ENCODE peak calls at places on chromosomes 13 and 19, in five cellular contexts. Q, C, X, H and F are unnamed samples.
A peak's percentile ranks its signal among the peaks of the same experiment; 100 is the strongest.

GRCh38 chr13:46354143-46355087 is 32.6 kb downstream of the RUBCNL start:
- DNase-seq in H (no peak), C (no peak), Q (no peak), X (peak; percentile 90), F (peak; percentile 55)

GRCh38 chr19:48807590-48808308 is 3.1 kb downstream of the BCAT2 start:
- DNase-seq in H (no peak), Q (peak; percentile 75), C (no peak), X (no peak), F (no peak)

GRCh38 chr13:99442273-99442895 is 58.9 kb upstream of the TM9SF2 start:
- DNase-seq in H (no peak), X (peak; percentile 68), Q (peak; percentile 62), C (peak; percentile 68), F (no peak)

GRCh38 chr19:2554856-2555255 is 78.9 kb downstream of the GADD45B start:
- DNase-seq in X (no peak), C (peak; percentile 52), Q (no peak), H (no peak), F (no peak)

GRCh38 chr19:29029271-29029670 is 183.7 kb downstream of the UQCRFS1 start:
- DNase-seq in C (no peak), H (no peak), Q (no peak), X (no peak), F (no peak)

GRCh38 chr19:49983645-49984229 is 22.8 kb upstream of the SIGLEC11 start:
- DNase-seq in H (peak; percentile 52), C (peak; percentile 71), X (peak; percentile 52), Q (peak; percentile 80), F (no peak)

GRCh38 chr13:36872621-36873020 is 47.4 kb downstream of the SMAD9 start:
- DNase-seq in Q (peak; percentile 22), H (no peak), C (no peak), X (no peak), F (no peak)

GRCh38 chr19:6811906-6812305 is 39.4 kb downstream of the VAV1 start:
- DNase-seq in Q (peak; percentile 66), C (peak; percentile 79), X (peak; percentile 83), H (no peak), F (no peak)

GRCh38 chr13:27383104-27383921 is 41.1 kb upstream of the GTF3A start:
- DNase-seq in Q (peak; percentile 49), C (no peak), X (no peak), H (no peak), F (no peak)

GRCh38 chr19:58021541-58022282 is 12.1 kb upstream of the ZSCAN1 start:
- DNase-seq in H (no peak), Q (peak; percentile 98), C (peak; percentile 69), X (peak; percentile 65), F (no peak)

GRCh38 chr13:99805361-99805760 is 166.2 kb downstream of the ZIC5 start:
- DNase-seq in Q (peak; percentile 77), H (no peak), C (no peak), X (no peak), F (no peak)

GRCh38 chr13:97140611-97141010 is 81.5 kb upstream of the MBNL2 start:
- DNase-seq in X (no peak), C (no peak), H (no peak), Q (no peak), F (no peak)

GRCh38 chr19:1401138-1401888 is at the start of gene GAMT:
- DNase-seq in X (peak; percentile 42), C (peak; percentile 68), Q (peak; percentile 65), H (no peak), F (no peak)

GRCh38 chr13:30421093-30422055 is 919 bp upstream of the UBE2L5 start:
- DNase-seq in X (peak; percentile 95), C (peak; percentile 70), Q (peak; percentile 78), H (peak; percentile 76), F (no peak)

GRCh38 chr19:2578911-2579677 is 103.2 kb downstream of the GADD45B start:
- DNase-seq in C (peak; percentile 87), X (peak; percentile 94), Q (peak; percentile 93), H (peak; percentile 88), F (peak; percentile 82)

GRCh38 chr19:29445246-29445645 is 80.5 kb upstream of the VSTM2B start:
- DNase-seq in X (no peak), C (no peak), Q (no peak), H (no peak), F (no peak)

GRCh38 chr13:99548448-99548847 is 47.2 kb downstream of the TM9SF2 start:
- DNase-seq in C (no peak), Q (no peak), X (no peak), H (no peak), F (no peak)

GRCh38 chr19:46976845-46977320 is 42.8 kb upstream of the NPAS1 start:
- DNase-seq in H (no peak), Q (peak; percentile 70), X (peak; percentile 83), C (no peak), F (peak; percentile 70)

GRCh38 chr19:27844261-27844660 is 1368.7 kb downstream of the UQCRFS1 start:
- DNase-seq in Q (no peak), C (no peak), X (no peak), H (no peak), F (no peak)

GRCh38 chr19:10639836-10640235 is 14.3 kb upstream of the ILF3 start:
- DNase-seq in H (no peak), X (no peak), Q (no peak), C (no peak), F (no peak)

GRCh38 chr13:74206061-74206561 is 71.9 kb upstream of the KLF12 start:
- DNase-seq in H (no peak), X (peak; percentile 72), C (peak; percentile 17), Q (peak; percentile 11), F (no peak)

GRCh38 chr13:26887594-26887993 is 127.0 kb upstream of the GPR12 start:
- DNase-seq in Q (no peak), C (no peak), H (no peak), X (no peak), F (no peak)

GRCh38 chr19:12965017-12965811 is 4.2 kb upstream of the DAND5 start:
- DNase-seq in C (peak; percentile 85), H (peak; percentile 59), X (peak; percentile 78), Q (peak; percentile 88), F (no peak)

GRCh38 chr19:57466489-57466888 is 9.5 kb upstream of the VN1R1 start:
- DNase-seq in X (no peak), Q (no peak), H (no peak), C (no peak), F (no peak)

GRCh38 chr13:27339299-27339698 is 68.7 kb downstream of the RASL11A start:
- DNase-seq in C (peak; percentile 68), X (peak; percentile 72), H (no peak), Q (peak; percentile 89), F (no peak)

GRCh38 chr13:48066310-48066989 is 28.5 kb downstream of the MED4 start:
- DNase-seq in H (no peak), X (peak; percentile 8), C (no peak), Q (no peak), F (no peak)

GRCh38 chr13:111792956-111793355 is 274.0 kb upstream of the SOX1 start:
- DNase-seq in X (no peak), H (no peak), Q (no peak), C (no peak), F (no peak)

GRCh38 chr19:17565611-17566010 is 10.2 kb downstream of the COLGALT1 start:
- DNase-seq in H (no peak), Q (no peak), C (no peak), X (no peak), F (no peak)

GRCh38 chr19:47391510-47392223 is 27.7 kb downstream of the MEIS3 start:
- DNase-seq in X (peak; percentile 79), H (peak; percentile 35), Q (peak; percentile 98), C (peak; percentile 77), F (peak; percentile 2)

GRCh38 chr19:47430041-47430802 is 10.9 kb upstream of the MEIS3 start:
- DNase-seq in H (peak; percentile 23), X (peak; percentile 71), C (no peak), Q (peak; percentile 79), F (no peak)

GRCh38 chr19:48169585-48169973 is 565 bp downstream of the LIG1 start:
- DNase-seq in X (peak; percentile 68), H (peak; percentile 38), C (peak; percentile 75), Q (peak; percentile 98), F (no peak)

GRCh38 chr13:32587014-32587773 is 942 bp downstream of the PDS5B start:
- DNase-seq in C (peak; percentile 74), X (peak; percentile 75), H (peak; percentile 60), Q (peak; percentile 76), F (no peak)
- TF ChIP-seq CTCF in C (no peak), X (no peak), H (peak; percentile 27), Q (no peak), F (no peak)

DNA sequence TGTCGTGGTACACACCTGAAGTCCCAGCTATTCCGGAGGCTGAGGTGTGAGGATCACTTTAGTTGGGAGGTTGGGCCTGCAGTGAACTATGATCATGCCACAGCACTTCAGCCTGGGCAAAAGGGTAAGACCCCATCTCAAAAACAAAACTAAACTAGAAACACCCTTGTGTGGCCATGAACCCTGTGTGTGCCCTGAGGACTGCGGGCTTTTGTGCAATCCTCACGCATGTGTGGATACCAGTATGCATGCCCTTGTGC is 1.1 kb upstream of the EGLN2 start:
- DNase-seq in Q (no peak), X (no peak), H (no peak), C (no peak), F (no peak)
- H3K4me3 ChIP-seq in Q (peak overlapping the region; percentile 64), X (no peak overlapping the region), H (peak overlapping the region; percentile 95), C (peak overlapping the region; percentile 50), F (peak overlapping the region; percentile 69)

DNA sequence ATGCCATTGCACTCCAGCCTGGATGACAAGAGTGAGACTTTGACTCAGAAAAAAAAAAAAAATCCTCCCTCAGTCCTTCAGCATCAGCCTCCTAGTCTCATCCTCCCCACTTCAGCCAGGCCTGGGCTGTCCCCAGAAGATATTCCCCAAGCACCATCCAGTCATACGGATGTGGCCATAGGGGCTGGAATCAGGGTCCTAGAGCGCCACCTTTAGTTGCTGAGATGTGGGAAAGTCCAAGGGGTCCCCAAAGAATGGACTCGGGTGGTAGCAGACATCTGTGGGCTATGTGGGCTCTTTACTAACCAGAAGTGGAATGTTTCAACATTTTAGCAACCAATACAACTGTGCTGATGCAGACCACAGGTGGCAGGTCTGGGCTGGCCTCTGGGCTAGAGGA is 3.1 kb upstream of the TYROBP start:
- DNase-seq in Q (peak; percentile 71), X (no peak), C (no peak), H (no peak), F (no peak)
- TF ChIP-seq CTCF in Q (peak; percentile 57), X (no peak), C (no peak), H (no peak), F (peak; percentile 2)

GRCh38 chr13:42545842-42546241 is 28.1 kb upstream of the TNFSF11 start:
- DNase-seq in C (no peak), H (no peak), X (no peak), Q (no peak), F (no peak)
- H3K4me3 ChIP-seq in C (no peak overlapping the region), H (no peak overlapping the region), X (no peak overlapping the region), Q (no peak overlapping the region), F (no peak overlapping the region)

GRCh38 chr19:7866399-7867091 is 7.6 kb downstream of the PRR36 start:
- DNase-seq in C (no peak), Q (no peak), X (no peak), H (no peak), F (no peak)
- TF ChIP-seq CTCF in C (no peak), Q (peak; percentile 18), X (no peak), H (no peak), F (no peak)